ENCODE peak calls at places on chromosome 17, in eight cellular contexts. P is ELR, O is fibroblast of the aortic adventitia, U is HAP-1, B is amniotic epithelial cell, W is HT1080, S is globus pallidus, C is AG08395. D is an unnamed sample.
A peak's percentile ranks its signal among the peaks of the same experiment; 100 is the strongest.

GRCh38 chr17:8147141-8147804 is 4.9 kb downstream of the PER1 start:
- DNase-seq in B (no peak), W (no peak), P (no peak), U (no peak), S (no peak), C (no peak), O (no peak), D (no peak)

GRCh38 chr17:42682400-42683384 is at the start of gene CNTNAP1:
- DNase-seq in P (peak; percentile 86), W (peak; percentile 78), U (peak; percentile 87), O (peak; percentile 82), S (no peak), C (peak; percentile 79), B (peak; percentile 47), D (peak; percentile 92)

GRCh38 chr17:5537251-5537650 is 47.1 kb downstream of the NLRP1 start:
- DNase-seq in P (no peak), B (peak; percentile 82), S (no peak), W (peak; percentile 21), U (no peak), C (no peak), O (peak; percentile 36), D (no peak)

GRCh38 chr17:82920150-82920549 is 80.3 kb upstream of the ZNF750 start:
- DNase-seq in S (peak; percentile 33), B (no peak), U (no peak), O (no peak), W (no peak), C (no peak), P (no peak), D (no peak)

GRCh38 chr17:70881093-70881492 is 711.8 kb downstream of the KCNJ2 start:
- DNase-seq in B (no peak), W (no peak), O (no peak), P (no peak), S (no peak), C (no peak), U (no peak), D (no peak)

GRCh38 chr17:36920032-36921000 is 17.0 kb upstream of the LHX1 start:
- DNase-seq in W (peak; percentile 89), S (no peak), P (peak; percentile 73), U (no peak), B (peak; percentile 80), O (peak; percentile 26), C (no peak), D (no peak)

GRCh38 chr17:81493198-81494038 is 19.2 kb downstream of the ACTG1 start:
- DNase-seq in P (no peak), W (no peak), C (no peak), O (no peak), B (no peak), S (no peak), U (no peak), D (no peak)

GRCh38 chr17:42984486-42984885 is 4.1 kb downstream of the RUNDC1 start:
- DNase-seq in O (peak; percentile 86), W (no peak), B (peak; percentile 33), C (no peak), S (no peak), U (no peak), P (no peak), D (no peak)

GRCh38 chr17:34252138-34252889 is 2.8 kb upstream of the CCL2 start:
- DNase-seq in C (peak; percentile 90), P (peak; percentile 45), S (peak; percentile 66), U (peak; percentile 46), B (no peak), W (peak; percentile 27), O (peak; percentile 97), D (peak; percentile 94)

GRCh38 chr17:58219007-58219788 is at the start of gene MKS1:
- DNase-seq in W (peak; percentile 92), C (peak; percentile 100), O (peak; percentile 86), P (peak; percentile 94), S (peak; percentile 83), B (peak; percentile 76), U (peak; percentile 95), D (peak; percentile 96)

GRCh38 chr17:58269557-58270291 is 11.0 kb downstream of the MPO start:
- DNase-seq in C (no peak), O (no peak), S (no peak), U (no peak), W (no peak), P (no peak), B (no peak), D (no peak)

GRCh38 chr17:60231234-60231633 is 81.5 kb downstream of the CA4 start:
- DNase-seq in B (peak; percentile 40), W (no peak), C (peak; percentile 24), P (peak; percentile 61), U (peak; percentile 34), O (peak; percentile 51), S (peak; percentile 68), D (peak; percentile 70)

GRCh38 chr17:28491286-28491685 is 14.9 kb upstream of the FOXN1 start:
- DNase-seq in S (no peak), C (no peak), P (no peak), W (no peak), O (no peak), B (no peak), U (no peak), D (no peak)

GRCh38 chr17:29715680-29716079 is 93.0 kb upstream of the CORO6 start:
- DNase-seq in C (no peak), S (no peak), B (no peak), O (no peak), W (no peak), P (no peak), U (no peak), D (no peak)

GRCh38 chr17:1060991-1061390 is 64.1 kb downstream of the TIMM22 start:
- DNase-seq in B (peak; percentile 95), C (peak; percentile 99), W (peak; percentile 98), S (no peak), P (peak; percentile 99), O (peak; percentile 85), U (no peak), D (peak; percentile 94)

GRCh38 chr17:39138416-39139136 is 12.9 kb downstream of the PLXDC1 start:
- DNase-seq in S (no peak), B (no peak), O (no peak), C (no peak), P (no peak), W (no peak), U (no peak), D (no peak)

GRCh38 chr17:4808378-4808767 is 1.4 kb downstream of the PLD2 start:
- DNase-seq in U (no peak), W (no peak), B (no peak), O (peak; percentile 49), C (no peak), P (no peak), S (peak; percentile 64), D (peak; percentile 20)

GRCh38 chr17:43020789-43021738 is 1.1 kb downstream of the VAT1 start:
- DNase-seq in C (peak; percentile 91), U (peak; percentile 76), B (peak; percentile 65), O (peak; percentile 88), W (peak; percentile 71), P (peak; percentile 88), S (no peak), D (peak; percentile 80)

GRCh38 chr17:62125307-62125706 is 60.2 kb upstream of the MED13 start:
- DNase-seq in O (no peak), P (no peak), U (no peak), B (no peak), S (no peak), W (no peak), C (no peak), D (no peak)

GRCh38 chr17:72590382-72590781 is 469.6 kb downstream of the SOX9 start:
- DNase-seq in S (no peak), B (peak; percentile 48), O (peak; percentile 79), U (no peak), C (peak; percentile 70), W (peak; percentile 53), P (peak; percentile 81), D (peak; percentile 82)

D was measured in adipocyte.